ENCODE peak calls at places on chromosome 22, in five cellular contexts. One of them, this sample, is unnamed.

GRCh38 chr22:28017859-28018258 is 98.8 kb upstream of the PITPNB start:
- DNase-seq in left cardiac atrium: no peak
- DNase-seq in T-helper 2 cell: no peak
- DNase-seq in gastrocnemius medialis: peak; percentile 14
- DNase-seq in stimulated activated naive CD8-positive, alpha-beta T cell treated with anti-CD3 and anti-CD28 coated beads, Interleukin-15, Interleukin-2, amounts not matched to agents 100 U/mL and 50 U/mL, for 24 hours: no peak
- DNase-seq in this sample: no peak

GRCh38 chr22:39612811-39613548 is 42.4 kb downstream of the CACNA1I start:
- DNase-seq in left cardiac atrium: no peak
- DNase-seq in T-helper 2 cell: no peak
- DNase-seq in gastrocnemius medialis: no peak
- DNase-seq in stimulated activated naive CD8-positive, alpha-beta T cell treated with anti-CD3 and anti-CD28 coated beads, Interleukin-15, Interleukin-2, amounts not matched to agents 100 U/mL and 50 U/mL, for 24 hours: peak; percentile 19
- DNase-seq in this sample: no peak

GRCh38 chr22:33842421-33843094 is 77.7 kb downstream of the LARGE1 start:
- DNase-seq in left cardiac atrium: no peak
- DNase-seq in T-helper 2 cell: no peak
- DNase-seq in gastrocnemius medialis: no peak
- DNase-seq in stimulated activated naive CD8-positive, alpha-beta T cell treated with anti-CD3 and anti-CD28 coated beads, Interleukin-15, Interleukin-2, amounts not matched to agents 100 U/mL and 50 U/mL, for 24 hours: no peak
- DNase-seq in this sample: no peak

GRCh38 chr22:36145881-36146280 is 14.7 kb downstream of the APOL3 start:
- DNase-seq in left cardiac atrium: no peak
- DNase-seq in T-helper 2 cell: no peak
- DNase-seq in gastrocnemius medialis: no peak
- DNase-seq in stimulated activated naive CD8-positive, alpha-beta T cell treated with anti-CD3 and anti-CD28 coated beads, Interleukin-15, Interleukin-2, amounts not matched to agents 100 U/mL and 50 U/mL, for 24 hours: no peak
- DNase-seq in this sample: no peak

GRCh38 chr22:38469306-38469781 is 1.4 kb downstream of the KDELR3 start:
- DNase-seq in left cardiac atrium: no peak
- DNase-seq in T-helper 2 cell: no peak
- DNase-seq in gastrocnemius medialis: no peak
- DNase-seq in stimulated activated naive CD8-positive, alpha-beta T cell treated with anti-CD3 and anti-CD28 coated beads, Interleukin-15, Interleukin-2, amounts not matched to agents 100 U/mL and 50 U/mL, for 24 hours: no peak
- DNase-seq in this sample: no peak

GRCh38 chr22:31742115-31742514 is 7.8 kb downstream of the PRR14L start:
- DNase-seq in left cardiac atrium: no peak
- DNase-seq in T-helper 2 cell: no peak
- DNase-seq in gastrocnemius medialis: no peak
- DNase-seq in stimulated activated naive CD8-positive, alpha-beta T cell treated with anti-CD3 and anti-CD28 coated beads, Interleukin-15, Interleukin-2, amounts not matched to agents 100 U/mL and 50 U/mL, for 24 hours: no peak
- DNase-seq in this sample: no peak

GRCh38 chr22:50523806-50524663 is 1.4 kb downstream of the SCO2 start:
- DNase-seq in left cardiac atrium: no peak
- DNase-seq in T-helper 2 cell: no peak
- DNase-seq in gastrocnemius medialis: no peak
- DNase-seq in stimulated activated naive CD8-positive, alpha-beta T cell treated with anti-CD3 and anti-CD28 coated beads, Interleukin-15, Interleukin-2, amounts not matched to agents 100 U/mL and 50 U/mL, for 24 hours: no peak
- DNase-seq in this sample: no peak

GRCh38 chr22:41076857-41077256 is 15.5 kb upstream of the EP300 start:
- DNase-seq in left cardiac atrium: no peak
- DNase-seq in T-helper 2 cell: no peak
- DNase-seq in gastrocnemius medialis: no peak
- DNase-seq in stimulated activated naive CD8-positive, alpha-beta T cell treated with anti-CD3 and anti-CD28 coated beads, Interleukin-15, Interleukin-2, amounts not matched to agents 100 U/mL and 50 U/mL, for 24 hours: no peak
- DNase-seq in this sample: no peak

GRCh38 chr22:20574920-20575353 is 67.5 kb downstream of the MED15 start:
- DNase-seq in left cardiac atrium: no peak
- DNase-seq in T-helper 2 cell: no peak
- DNase-seq in gastrocnemius medialis: no peak
- DNase-seq in stimulated activated naive CD8-positive, alpha-beta T cell treated with anti-CD3 and anti-CD28 coated beads, Interleukin-15, Interleukin-2, amounts not matched to agents 100 U/mL and 50 U/mL, for 24 hours: no peak
- DNase-seq in this sample: no peak

GRCh38 chr22:35866646-35867045 is 149.0 kb downstream of the APOL5 start:
- DNase-seq in left cardiac atrium: no peak
- DNase-seq in T-helper 2 cell: no peak
- DNase-seq in gastrocnemius medialis: no peak
- DNase-seq in stimulated activated naive CD8-positive, alpha-beta T cell treated with anti-CD3 and anti-CD28 coated beads, Interleukin-15, Interleukin-2, amounts not matched to agents 100 U/mL and 50 U/mL, for 24 hours: no peak
- DNase-seq in this sample: no peak

GRCh38 chr22:35315855-35316745 is 16.4 kb downstream of the TOM1 start:
- DNase-seq in left cardiac atrium: peak; percentile 72
- DNase-seq in T-helper 2 cell: no peak
- DNase-seq in gastrocnemius medialis: peak; percentile 98
- DNase-seq in stimulated activated naive CD8-positive, alpha-beta T cell treated with anti-CD3 and anti-CD28 coated beads, Interleukin-15, Interleukin-2, amounts not matched to agents 100 U/mL and 50 U/mL, for 24 hours: no peak
- DNase-seq in this sample: no peak

GRCh38 chr22:37741312-37741795 is 44.5 kb downstream of the TRIOBP start:
- DNase-seq in left cardiac atrium: peak; percentile 83
- DNase-seq in T-helper 2 cell: no peak
- DNase-seq in gastrocnemius medialis: peak; percentile 81
- DNase-seq in stimulated activated naive CD8-positive, alpha-beta T cell treated with anti-CD3 and anti-CD28 coated beads, Interleukin-15, Interleukin-2, amounts not matched to agents 100 U/mL and 50 U/mL, for 24 hours: no peak
- DNase-seq in this sample: no peak

GRCh38 chr22:42820075-42820763 is 36.9 kb downstream of the ARFGAP3 start:
- DNase-seq in left cardiac atrium: no peak
- DNase-seq in T-helper 2 cell: no peak
- DNase-seq in gastrocnemius medialis: no peak
- DNase-seq in stimulated activated naive CD8-positive, alpha-beta T cell treated with anti-CD3 and anti-CD28 coated beads, Interleukin-15, Interleukin-2, amounts not matched to agents 100 U/mL and 50 U/mL, for 24 hours: no peak
- DNase-seq in this sample: no peak

GRCh38 chr22:38098410-38099249 is 11.9 kb downstream of the BAIAP2L2 start:
- DNase-seq in left cardiac atrium: no peak
- DNase-seq in T-helper 2 cell: no peak
- DNase-seq in gastrocnemius medialis: no peak
- DNase-seq in stimulated activated naive CD8-positive, alpha-beta T cell treated with anti-CD3 and anti-CD28 coated beads, Interleukin-15, Interleukin-2, amounts not matched to agents 100 U/mL and 50 U/mL, for 24 hours: no peak
- DNase-seq in this sample: peak; percentile 3